ENCODE peak calls at places on chromosomes 1 and 21, in nine cellular contexts. Y, G, J, I, W, M, O, D and S are unnamed samples.

GRCh38 chr1:25204797-25205441 is 27.4 kb downstream of the SYF2 start:
- DNase-seq in O (peak; percentile 64), I (peak; percentile 52), D (no peak), G (no peak), M (peak; percentile 70), Y (peak; percentile 68), J (peak; percentile 32), W (peak; percentile 70), S (no peak)

GRCh38 chr1:167821356-167821685 is 92.6 kb downstream of the ADCY10 start:
- DNase-seq in W (no peak), D (no peak), O (no peak), Y (no peak), G (no peak), I (no peak), M (no peak), J (no peak), S (no peak)

GRCh38 chr21:37061926-37062591 is 10.8 kb downstream of the PIGP start:
- DNase-seq in Y (peak; percentile 21), J (no peak), M (peak; percentile 29), I (peak; percentile 8), G (no peak), D (no peak), O (no peak), W (peak; percentile 92), S (no peak)

GRCh38 chr1:217482356-217483102 is 148.4 kb downstream of the GPATCH2 start:
- DNase-seq in M (peak; percentile 80), J (peak; percentile 31), W (peak; percentile 90), D (no peak), I (peak; percentile 97), Y (peak; percentile 69), O (no peak), G (peak; percentile 18), S (no peak)

GRCh38 chr1:118115567-118116272 is 69.3 kb downstream of the SPAG17 start:
- DNase-seq in G (no peak), W (peak; percentile 55), Y (peak; percentile 45), D (no peak), M (peak; percentile 25), O (no peak), I (peak; percentile 51), J (no peak), S (no peak)

GRCh38 chr1:106037526-106037925 is 1018.9 kb upstream of the PRMT6 start:
- DNase-seq in I (no peak), G (no peak), Y (no peak), W (no peak), D (no peak), J (no peak), M (no peak), O (no peak), S (no peak)

GRCh38 chr1:240667351-240667750 is 55.4 kb upstream of the GREM2 start:
- DNase-seq in Y (no peak), G (no peak), O (peak; percentile 50), J (no peak), I (no peak), M (no peak), D (no peak), W (no peak), S (no peak)

GRCh38 chr1:1173793-1174415 is at the start of gene TTLL10:
- DNase-seq in W (no peak), O (peak; percentile 11), D (no peak), G (peak; percentile 45), J (no peak), Y (no peak), M (no peak), I (no peak), S (no peak)

GRCh38 chr1:119046429-119047039 is 58.4 kb upstream of the TBX15 start:
- DNase-seq in W (peak; percentile 84), J (no peak), G (no peak), M (peak; percentile 72), D (no peak), Y (peak; percentile 78), I (peak; percentile 53), O (no peak), S (no peak)

GRCh38 chr1:232333419-232333767 is 296.5 kb downstream of the SIPA1L2 start:
- DNase-seq in M (no peak), J (no peak), I (no peak), W (no peak), D (no peak), Y (no peak), O (no peak), G (no peak), S (no peak)

GRCh38 chr1:23103001-23103879 is 65.4 kb downstream of the LUZP1 start:
- DNase-seq in Y (no peak), D (no peak), I (peak; percentile 55), J (peak; percentile 41), W (peak; percentile 33), G (no peak), O (no peak), M (peak; percentile 71), S (no peak)

GRCh38 chr1:111944121-111944785 is 45.2 kb downstream of the KCND3 start:
- DNase-seq in W (no peak), G (no peak), J (no peak), I (no peak), M (no peak), O (no peak), Y (no peak), D (no peak), S (no peak)

GRCh38 chr1:88302843-88303486 is 381.1 kb upstream of the PKN2 start:
- DNase-seq in D (no peak), O (peak; percentile 64), J (peak; percentile 17), I (peak; percentile 21), G (no peak), Y (peak; percentile 70), W (peak; percentile 38), M (peak; percentile 61), S (no peak)

GRCh38 chr1:79551321-79551720 is 544.8 kb upstream of the ADGRL4 start:
- DNase-seq in O (no peak), I (peak; percentile 40), M (peak; percentile 7), J (no peak), D (no peak), Y (peak; percentile 8), G (no peak), W (peak; percentile 6), S (no peak)

GRCh38 chr1:110513511-110513910 is 5.5 kb downstream of the KCNA10 start:
- DNase-seq in I (no peak), O (no peak), J (no peak), G (no peak), D (no peak), Y (no peak), W (peak; percentile 7), M (no peak), S (no peak)

GRCh38 chr21:28737671-28738279 is 254.9 kb downstream of the LTN1 start:
- DNase-seq in O (peak; percentile 84), Y (peak; percentile 30), D (no peak), W (no peak), G (no peak), M (peak; percentile 62), I (peak; percentile 18), J (no peak), S (no peak)

GRCh38 chr21:29453511-29453910 is 154.8 kb downstream of the BACH1 start:
- DNase-seq in W (peak; percentile 24), G (peak; percentile 19), J (no peak), O (no peak), D (no peak), M (no peak), I (no peak), Y (no peak), S (no peak)

GRCh38 chr1:147534386-147534785 is 6.9 kb upstream of the BCL9 start:
- DNase-seq in G (no peak), I (no peak), J (no peak), O (no peak), D (peak; percentile 34), W (peak; percentile 60), M (no peak), Y (peak; percentile 19), S (peak; percentile 68)

GRCh38 chr1:99590578-99591209 is 55.2 kb upstream of the PALMD start:
- DNase-seq in M (peak; percentile 95), D (peak; percentile 17), I (peak; percentile 98), O (no peak), Y (peak; percentile 77), G (no peak), W (peak; percentile 94), J (peak; percentile 6), S (no peak)
- TF ChIP-seq CTCF in M (no peak), D (no peak), I (no peak), O (no peak), Y (no peak), G (no peak), W (no peak), J (no peak), S (no peak)

GRCh38 chr1:224623743-224624333 is 7.7 kb downstream of the CNIH3 start:
- DNase-seq in J (no peak), I (peak; percentile 99), G (no peak), Y (peak; percentile 84), D (no peak), O (no peak), M (peak; percentile 90), W (peak; percentile 89), S (no peak)
- H3K4me3 ChIP-seq in J (no peak overlapping the region), I (peak overlapping the region; percentile 12), G (no peak overlapping the region), Y (no peak overlapping the region), D (no peak overlapping the region), O (no peak overlapping the region), M (no peak overlapping the region), W (no peak overlapping the region), S (no peak overlapping the region)

GRCh38 chr1:21836010-21836409 is 23.9 kb downstream of the LDLRAD2 start:
- DNase-seq in M (no peak), W (no peak), J (no peak), O (no peak), G (no peak), Y (no peak), I (no peak), D (no peak), S (no peak)

GRCh38 chr1:21833392-21833976 is 21.4 kb downstream of the LDLRAD2 start:
- DNase-seq in W (no peak), M (no peak), Y (no peak), I (no peak), D (no peak), J (no peak), O (no peak), G (no peak), S (no peak)

GRCh38 chr1:21831454-21831970 is 19.4 kb downstream of the LDLRAD2 start:
- DNase-seq in G (no peak), M (no peak), W (no peak), J (no peak), D (no peak), O (no peak), Y (no peak), I (no peak), S (no peak)

GRCh38 chr1:21834666-21835065 is 22.6 kb downstream of the LDLRAD2 start:
- DNase-seq in D (no peak), M (no peak), I (no peak), G (no peak), W (no peak), Y (no peak), J (no peak), O (no peak), S (no peak)

DNA sequence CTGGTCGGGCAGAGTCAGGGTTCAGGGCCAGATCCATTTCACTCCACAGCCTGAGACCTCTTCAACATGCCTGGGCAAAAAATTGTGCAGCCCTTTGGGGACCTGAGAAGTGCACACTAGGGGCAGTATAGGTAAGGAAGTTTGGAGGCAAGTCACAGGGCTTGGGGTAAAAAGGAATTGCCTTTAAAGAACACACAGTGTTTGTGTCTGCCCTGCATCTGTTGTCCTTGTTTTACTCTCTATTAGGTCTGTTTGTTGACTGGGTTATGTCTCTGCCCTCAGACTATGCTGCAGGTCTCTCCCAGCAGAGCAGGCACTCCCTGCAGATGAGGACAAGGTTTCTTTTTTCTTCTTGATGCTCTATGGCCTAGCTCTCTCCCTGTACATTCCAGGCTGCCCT is 22.0 kb downstream of the LDLRAD2 start:
- DNase-seq in I (no peak), O (no peak), Y (no peak), J (no peak), M (no peak), G (no peak), W (no peak), D (no peak), S (no peak)
- TF ChIP-seq CTCF in I (no peak), O (no peak), Y (no peak), J (no peak), M (no peak), G (no peak), W (peak; percentile 14), D (no peak), S (no peak)

GRCh38 chr1:44645466-44646244 is 28.6 kb downstream of the TMEM53 start:
- DNase-seq in O (no peak), D (no peak), I (peak; percentile 42), M (no peak), J (no peak), G (no peak), Y (peak; percentile 90), W (peak; percentile 72), S (peak; percentile 70)
- H3K4me3 ChIP-seq in O (no peak overlapping the region), D (no peak overlapping the region), I (no peak overlapping the region), M (no peak overlapping the region), J (no peak overlapping the region), G (no peak overlapping the region), Y (peak overlapping the region; percentile 10), W (no peak overlapping the region), S (no peak overlapping the region)